ENCODE peak calls at places on chromosomes 3 and 15, in six cellular contexts. Z is Caco-2; C is NCI-H1694; U is effector memory CD8-positive, alpha-beta T cell; Y is T-helper 17 cell; E is activated CD8-positive, alpha-beta memory T cell treated with anti-CD3 and anti-CD28 coated beads, Interleukin-2, amount 50 U/mL, for 4 hours. T is an unnamed sample.
A peak's percentile ranks its signal among the peaks of the same experiment; 100 is the strongest.

GRCh38 chr3:11136871-11137626 is 17.2 kb upstream of the HRH1 start:
- DNase-seq in Z (peak; percentile 11), C (no peak), U (no peak), Y (no peak), E (no peak), T (no peak)

GRCh38 chr3:172079326-172079976 is 40.1 kb downstream of the FNDC3B start:
- DNase-seq in Z (no peak), C (no peak), U (no peak), Y (no peak), E (no peak), T (no peak)

GRCh38 chr3:77039606-77040553 is at the start of gene ROBO2:
- DNase-seq in Z (peak; percentile 12), C (peak; percentile 26), U (no peak), Y (no peak), E (no peak), T (no peak)

GRCh38 chr15:25416693-25417092 is 22.1 kb downstream of the UBE3A start:
- DNase-seq in Z (no peak), C (no peak), U (no peak), Y (no peak), E (no peak), T (no peak)

GRCh38 chr3:41199866-41200668 is 762 bp downstream of the CTNNB1 start:
- DNase-seq in Z (no peak), C (no peak), U (peak; percentile 12), Y (peak; percentile 47), E (no peak), T (no peak)

GRCh38 chr3:48446043-48446424 is 503 bp upstream of the ATRIP start:
- DNase-seq in Z (no peak), C (no peak), U (no peak), Y (no peak), E (no peak), T (no peak)

GRCh38 chr3:37992271-37993066 is 1.9 kb downstream of the VILL start:
- DNase-seq in Z (peak; percentile 86), C (no peak), U (no peak), Y (no peak), E (peak; percentile 9), T (no peak)

GRCh38 chr15:75578206-75578947 is 738 bp downstream of the PTPN9 start:
- DNase-seq in Z (peak; percentile 56), C (no peak), U (peak; percentile 4), Y (peak; percentile 27), E (peak; percentile 28), T (no peak)

GRCh38 chr3:194140520-194141414 is 4.8 kb downstream of the HES1 start:
- DNase-seq in Z (peak; percentile 64), C (no peak), U (no peak), Y (no peak), E (peak; percentile 23), T (peak; percentile 67)

GRCh38 chr3:132629928-132630327 is 29.7 kb downstream of the ACAD11 start:
- DNase-seq in Z (no peak), C (no peak), U (no peak), Y (no peak), E (no peak), T (no peak)

GRCh38 chr3:8619548-8619947 is 25.1 kb downstream of the SSUH2 start:
- DNase-seq in Z (peak; percentile 23), C (no peak), U (no peak), Y (no peak), E (no peak), T (no peak)

GRCh38 chr3:167372138-167372537 is 8.0 kb downstream of the ZBBX start:
- DNase-seq in Z (no peak), C (no peak), U (no peak), Y (no peak), E (no peak), T (no peak)

GRCh38 chr3:125051715-125052581 is 3.8 kb downstream of the HEG1 start:
- DNase-seq in Z (no peak), C (no peak), U (peak; percentile 67), Y (peak; percentile 62), E (peak; percentile 75), T (no peak)

GRCh38 chr3:170532573-170532972 is 53.3 kb downstream of the SLC7A14 start:
- DNase-seq in Z (no peak), C (no peak), U (no peak), Y (no peak), E (no peak), T (peak; percentile 73)

GRCh38 chr3:70994644-70995043 is 588.9 kb downstream of the FOXP1 start:
- DNase-seq in Z (no peak), C (no peak), U (no peak), Y (no peak), E (no peak), T (no peak)

GRCh38 chr15:49462242-49462641 is 39.2 kb downstream of the FGF7 start:
- DNase-seq in Z (no peak), C (no peak), U (no peak), Y (no peak), E (no peak), T (no peak)

GRCh38 chr3:49004352-49005297 is 2.6 kb upstream of the WDR6 start:
- DNase-seq in Z (no peak), C (no peak), U (no peak), Y (no peak), E (no peak), T (no peak)

GRCh38 chr3:195080571-195081141 is 190.3 kb downstream of the XXYLT1 start:
- DNase-seq in Z (no peak), C (no peak), U (no peak), Y (no peak), E (no peak), T (peak; percentile 73)

GRCh38 chr3:136414476-136414875 is 164.3 kb downstream of the PCCB start:
- DNase-seq in Z (no peak), C (no peak), U (no peak), Y (no peak), E (no peak), T (no peak)

GRCh38 chr15:31047437-31047836 is 54.1 kb downstream of the TRPM1 start:
- DNase-seq in Z (no peak), C (no peak), U (no peak), Y (no peak), E (no peak), T (no peak)

GRCh38 chr3:55332191-55332590 is 154.9 kb downstream of the WNT5A start:
- DNase-seq in Z (no peak), C (no peak), U (no peak), Y (no peak), E (no peak), T (no peak)

GRCh38 chr15:96270581-96271172 is 59.8 kb upstream of the NR2F2 start:
- DNase-seq in Z (peak; percentile 20), C (no peak), U (no peak), Y (no peak), E (no peak), T (no peak)

GRCh38 chr15:99181544-99181943 is 67.8 kb downstream of the TTC23 start:
- DNase-seq in Z (no peak), C (no peak), U (no peak), Y (no peak), E (no peak), T (peak; percentile 8)

GRCh38 chr3:162338514-162338913 is 841.9 kb downstream of the OTOL1 start:
- DNase-seq in Z (no peak), C (no peak), U (no peak), Y (no peak), E (no peak), T (no peak)

GRCh38 chr3:138281561-138281960 is 48.1 kb downstream of the NME9 start:
- DNase-seq in Z (no peak), C (no peak), U (no peak), Y (no peak), E (no peak), T (no peak)

GRCh38 chr3:73768594-73769308 is 144.0 kb upstream of the PDZRN3 start:
- DNase-seq in Z (no peak), C (no peak), U (no peak), Y (no peak), E (no peak), T (no peak)

GRCh38 chr3:98013428-98014349 is 21.4 kb downstream of the GABRR3 start:
- DNase-seq in Z (no peak), C (no peak), U (no peak), Y (no peak), E (no peak), T (no peak)

GRCh38 chr3:51937014-51937413 is 4.7 kb downstream of the RRP9 start:
- DNase-seq in Z (no peak), C (no peak), U (no peak), Y (no peak), E (no peak), T (no peak)

GRCh38 chr15:81820236-81820635 is 225.6 kb downstream of the MEX3B start:
- DNase-seq in Z (no peak), C (no peak), U (no peak), Y (no peak), E (no peak), T (no peak)

GRCh38 chr3:46660543-46661523 is 32.6 kb downstream of the ALS2CL start:
- DNase-seq in Z (no peak), C (no peak), U (no peak), Y (no peak), E (no peak), T (no peak)

GRCh38 chr3:138068579-138069174 is 46.7 kb downstream of the DZIP1L start:
- DNase-seq in Z (peak; percentile 82), C (peak; percentile 75), U (peak; percentile 53), Y (peak; percentile 48), E (peak; percentile 71), T (peak; percentile 56)

GRCh38 chr3:138113309-138113708 is 2.1 kb downstream of the DZIP1L start:
- DNase-seq in Z (no peak), C (no peak), U (no peak), Y (no peak), E (no peak), T (no peak)

GRCh38 chr15:65885668-65886218 is 16.5 kb downstream of the RAB11A start:
- DNase-seq in Z (peak; percentile 19), C (no peak), U (no peak), Y (no peak), E (no peak), T (no peak)

GRCh38 chr15:89367485-89368451 is 33.1 kb upstream of the POLG start:
- DNase-seq in Z (no peak), C (no peak), U (no peak), Y (no peak), E (no peak), T (no peak)

T was measured in NCI-H2107.